ENCODE peak calls at places on chromosomes 12 and 14, in seven cellular contexts. One of them, this sample, is unnamed.

GRCh38 chr12:66514581-66514980 is 164.3 kb downstream of the GRIP1 start:
- DNase-seq in stomach: no peak
- DNase-seq in Right ventricle myocardium superior: no peak
- DNase-seq in neural progenitor cell: no peak
- DNase-seq in CD8-positive, alpha-beta T cell: no peak
- DNase-seq in NCI-H774: no peak
- DNase-seq in A549: no peak
- DNase-seq in this sample: no peak

GRCh38 chr14:91323031-91323430 is 78.5 kb upstream of the GPR68 start:
- DNase-seq in neural progenitor cell: no peak
- DNase-seq in stomach: no peak
- DNase-seq in Right ventricle myocardium superior: no peak
- DNase-seq in CD8-positive, alpha-beta T cell: no peak
- DNase-seq in A549: no peak
- DNase-seq in NCI-H774: no peak
- DNase-seq in this sample: no peak

GRCh38 chr12:96258451-96258933 is 64.3 kb downstream of the ELK3 start:
- DNase-seq in neural progenitor cell: peak; percentile 66
- DNase-seq in Right ventricle myocardium superior: peak; percentile 75
- DNase-seq in NCI-H774: no peak
- DNase-seq in A549: no peak
- DNase-seq in CD8-positive, alpha-beta T cell: no peak
- DNase-seq in stomach: no peak
- DNase-seq in this sample: no peak

GRCh38 chr14:37697489-37698121 is 102.2 kb downstream of the TTC6 start:
- DNase-seq in stomach: no peak
- DNase-seq in neural progenitor cell: no peak
- DNase-seq in A549: peak; percentile 45
- DNase-seq in Right ventricle myocardium superior: no peak
- DNase-seq in CD8-positive, alpha-beta T cell: no peak
- DNase-seq in NCI-H774: no peak
- DNase-seq in this sample: no peak

GRCh38 chr14:42159138-42159537 is 552.5 kb downstream of the LRFN5 start:
- DNase-seq in Right ventricle myocardium superior: no peak
- DNase-seq in CD8-positive, alpha-beta T cell: no peak
- DNase-seq in NCI-H774: no peak
- DNase-seq in stomach: no peak
- DNase-seq in A549: no peak
- DNase-seq in neural progenitor cell: no peak
- DNase-seq in this sample: no peak

GRCh38 chr14:79584679-79585078 is 626.6 kb downstream of the DIO2 start:
- DNase-seq in NCI-H774: no peak
- DNase-seq in stomach: no peak
- DNase-seq in Right ventricle myocardium superior: no peak
- DNase-seq in neural progenitor cell: no peak
- DNase-seq in A549: peak; percentile 61
- DNase-seq in CD8-positive, alpha-beta T cell: no peak
- DNase-seq in this sample: no peak

GRCh38 chr12:89333564-89334252 is 18.6 kb downstream of the DUSP6 start:
- DNase-seq in A549: no peak
- DNase-seq in Right ventricle myocardium superior: no peak
- DNase-seq in neural progenitor cell: peak; percentile 43
- DNase-seq in CD8-positive, alpha-beta T cell: no peak
- DNase-seq in stomach: no peak
- DNase-seq in NCI-H774: no peak
- DNase-seq in this sample: no peak

GRCh38 chr14:36424478-36425102 is 95.4 kb downstream of the NKX2-1 start:
- DNase-seq in stomach: no peak
- DNase-seq in A549: no peak
- DNase-seq in neural progenitor cell: no peak
- DNase-seq in CD8-positive, alpha-beta T cell: no peak
- DNase-seq in NCI-H774: peak; percentile 97
- DNase-seq in Right ventricle myocardium superior: no peak
- DNase-seq in this sample: no peak

GRCh38 chr12:46874642-46875041 is 48.8 kb upstream of the SLC38A4 start:
- DNase-seq in NCI-H774: no peak
- DNase-seq in neural progenitor cell: no peak
- DNase-seq in CD8-positive, alpha-beta T cell: no peak
- DNase-seq in Right ventricle myocardium superior: peak; percentile 67
- DNase-seq in stomach: no peak
- DNase-seq in A549: no peak
- DNase-seq in this sample: no peak

GRCh38 chr12:127270193-127270592 is 996.8 kb upstream of the TMEM132C start:
- DNase-seq in neural progenitor cell: no peak
- DNase-seq in A549: peak; percentile 16
- DNase-seq in NCI-H774: no peak
- DNase-seq in stomach: no peak
- DNase-seq in Right ventricle myocardium superior: no peak
- DNase-seq in CD8-positive, alpha-beta T cell: no peak
- DNase-seq in this sample: no peak

GRCh38 chr14:69634871-69635270 is 23.5 kb downstream of the SUSD6 start:
- DNase-seq in NCI-H774: no peak
- DNase-seq in CD8-positive, alpha-beta T cell: no peak
- DNase-seq in stomach: no peak
- DNase-seq in Right ventricle myocardium superior: no peak
- DNase-seq in A549: no peak
- DNase-seq in neural progenitor cell: no peak
- DNase-seq in this sample: no peak

GRCh38 chr12:27541031-27541719 is 17.2 kb downstream of the PPFIBP1 start:
- DNase-seq in NCI-H774: no peak
- DNase-seq in A549: no peak
- DNase-seq in neural progenitor cell: peak; percentile 17
- DNase-seq in stomach: no peak
- DNase-seq in CD8-positive, alpha-beta T cell: no peak
- DNase-seq in Right ventricle myocardium superior: no peak
- DNase-seq in this sample: no peak

GRCh38 chr12:23895792-23896218 is 53.7 kb downstream of the SOX5 start:
- DNase-seq in NCI-H774: peak; percentile 66
- DNase-seq in neural progenitor cell: peak; percentile 93
- DNase-seq in CD8-positive, alpha-beta T cell: no peak
- DNase-seq in stomach: no peak
- DNase-seq in A549: no peak
- DNase-seq in Right ventricle myocardium superior: no peak
- DNase-seq in this sample: no peak

GRCh38 chr12:10027311-10028099 is 3.0 kb upstream of the CLEC9A start:
- DNase-seq in Right ventricle myocardium superior: no peak
- DNase-seq in A549: peak; percentile 38
- DNase-seq in stomach: no peak
- DNase-seq in CD8-positive, alpha-beta T cell: no peak
- DNase-seq in NCI-H774: no peak
- DNase-seq in neural progenitor cell: no peak
- DNase-seq in this sample: no peak

GRCh38 chr14:106318700-106319099 is 792.3 kb downstream of the TMEM121 start:
- DNase-seq in CD8-positive, alpha-beta T cell: peak; percentile 60
- DNase-seq in NCI-H774: no peak
- DNase-seq in Right ventricle myocardium superior: no peak
- DNase-seq in stomach: no peak
- DNase-seq in neural progenitor cell: no peak
- DNase-seq in A549: no peak
- DNase-seq in this sample: no peak

GRCh38 chr12:77118696-77119095 is 53.3 kb upstream of the E2F7 start:
- DNase-seq in Right ventricle myocardium superior: no peak
- DNase-seq in NCI-H774: no peak
- DNase-seq in stomach: no peak
- DNase-seq in A549: no peak
- DNase-seq in CD8-positive, alpha-beta T cell: no peak
- DNase-seq in neural progenitor cell: no peak
- DNase-seq in this sample: no peak

GRCh38 chr12:10143205-10143604 is 13.2 kb upstream of the CLEC7A start:
- DNase-seq in A549: no peak
- DNase-seq in CD8-positive, alpha-beta T cell: no peak
- DNase-seq in Right ventricle myocardium superior: no peak
- DNase-seq in NCI-H774: no peak
- DNase-seq in neural progenitor cell: no peak
- DNase-seq in stomach: no peak
- DNase-seq in this sample: no peak

GRCh38 chr12:103249614-103250013 is 246.2 kb downstream of the C12orf42 start:
- DNase-seq in neural progenitor cell: no peak
- DNase-seq in CD8-positive, alpha-beta T cell: no peak
- DNase-seq in Right ventricle myocardium superior: no peak
- DNase-seq in NCI-H774: peak; percentile 97
- DNase-seq in A549: no peak
- DNase-seq in stomach: no peak
- DNase-seq in this sample: no peak

GRCh38 chr12:82529096-82529495 is 157.6 kb upstream of the TMTC2 start:
- DNase-seq in CD8-positive, alpha-beta T cell: no peak
- DNase-seq in stomach: no peak
- DNase-seq in NCI-H774: no peak
- DNase-seq in neural progenitor cell: no peak
- DNase-seq in Right ventricle myocardium superior: no peak
- DNase-seq in A549: no peak
- DNase-seq in this sample: no peak

GRCh38 chr12:31589896-31590729 is 823 bp downstream of the DENND5B start:
- DNase-seq in CD8-positive, alpha-beta T cell: no peak
- DNase-seq in NCI-H774: peak; percentile 61
- DNase-seq in A549: peak; percentile 81
- DNase-seq in stomach: peak; percentile 76
- DNase-seq in neural progenitor cell: peak; percentile 84
- DNase-seq in Right ventricle myocardium superior: peak; percentile 81
- DNase-seq in this sample: peak; percentile 40

GRCh38 chr12:56229819-56230448 is at the start of gene SLC39A5:
- DNase-seq in NCI-H774: no peak
- DNase-seq in Right ventricle myocardium superior: no peak
- DNase-seq in A549: no peak
- DNase-seq in CD8-positive, alpha-beta T cell: no peak
- DNase-seq in stomach: no peak
- DNase-seq in neural progenitor cell: no peak
- DNase-seq in this sample: no peak

GRCh38 chr14:63663428-63664142 is 21.9 kb upstream of the WDR89 start:
- DNase-seq in stomach: no peak
- DNase-seq in neural progenitor cell: no peak
- DNase-seq in CD8-positive, alpha-beta T cell: no peak
- DNase-seq in NCI-H774: no peak
- DNase-seq in A549: peak; percentile 18
- DNase-seq in Right ventricle myocardium superior: no peak
- DNase-seq in this sample: no peak

GRCh38 chr14:69571879-69572633 is 2.6 kb downstream of the CCDC177 start:
- DNase-seq in stomach: peak; percentile 32
- DNase-seq in A549: peak; percentile 50
- DNase-seq in CD8-positive, alpha-beta T cell: no peak
- DNase-seq in NCI-H774: peak; percentile 51
- DNase-seq in Right ventricle myocardium superior: peak; percentile 46
- DNase-seq in neural progenitor cell: no peak
- DNase-seq in this sample: no peak

GRCh38 chr12:57744777-57745484 is at the start of gene TSPAN31:
- DNase-seq in stomach: peak; percentile 98
- DNase-seq in neural progenitor cell: peak; percentile 98
- DNase-seq in CD8-positive, alpha-beta T cell: peak; percentile 94
- DNase-seq in A549: peak; percentile 99
- DNase-seq in NCI-H774: peak; percentile 98
- DNase-seq in Right ventricle myocardium superior: peak; percentile 98
- DNase-seq in this sample: peak; percentile 97

GRCh38 chr12:48000878-48001321 is 3.4 kb downstream of the COL2A1 start:
- DNase-seq in neural progenitor cell: peak; percentile 84
- DNase-seq in stomach: no peak
- DNase-seq in Right ventricle myocardium superior: no peak
- DNase-seq in NCI-H774: no peak
- DNase-seq in CD8-positive, alpha-beta T cell: no peak
- DNase-seq in A549: peak; percentile 48
- DNase-seq in this sample: no peak